ENCODE peak calls at places on chromosomes 1 and 21, in four cellular contexts. L, Q, H and O are unnamed samples.

GRCh38 chr1:186059311-186059710 is 315.7 kb downstream of the TPR start:
- DNase-seq in L (no peak), Q (no peak), H (no peak), O (no peak)

GRCh38 chr21:35909456-35910178 is 150.7 kb downstream of the SETD4 start:
- DNase-seq in L (no peak), Q (no peak), H (no peak), O (no peak)

GRCh38 chr1:26280333-26281042 is 602 bp downstream of the SH3BGRL3 start:
- DNase-seq in L (no peak), Q (no peak), H (no peak), O (peak; percentile 48)

GRCh38 chr1:212256404-212256803 is 28.8 kb upstream of the PPP2R5A start:
- DNase-seq in L (no peak), Q (no peak), H (no peak), O (peak; percentile 25)

GRCh38 chr1:221714227-221715116 is 27.4 kb downstream of the DUSP10 start:
- DNase-seq in L (no peak), Q (no peak), H (no peak), O (no peak)

GRCh38 chr1:234494049-234494448 is 15.1 kb upstream of the TARBP1 start:
- DNase-seq in L (no peak), Q (no peak), H (no peak), O (no peak)

GRCh38 chr1:28517649-28517999 is 11.8 kb downstream of the RCC1 start:
- DNase-seq in L (peak; percentile 66), Q (no peak), H (no peak), O (no peak)

GRCh38 chr1:119379117-119379516 is 10.5 kb downstream of the HAO2 start:
- DNase-seq in L (no peak), Q (no peak), H (no peak), O (no peak)

GRCh38 chr1:41936107-41936506 is 17.4 kb upstream of the HIVEP3 start:
- DNase-seq in L (no peak), Q (no peak), H (no peak), O (no peak)

GRCh38 chr21:20270365-20271055 is 727.7 kb upstream of the NCAM2 start:
- DNase-seq in L (no peak), Q (no peak), H (no peak), O (no peak)

GRCh38 chr1:60825593-60825992 is 256.8 kb upstream of the NFIA start:
- DNase-seq in L (no peak), Q (no peak), H (no peak), O (no peak)

GRCh38 chr1:156262461-156263287 is 14.8 kb upstream of the PAQR6 start:
- DNase-seq in L (no peak), Q (no peak), H (no peak), O (no peak)

GRCh38 chr1:183945432-183946308 is 91.9 kb downstream of the COLGALT2 start:
- DNase-seq in L (no peak), Q (no peak), H (no peak), O (no peak)

GRCh38 chr1:77706321-77706720 is 23.9 kb upstream of the ZZZ3 start:
- DNase-seq in L (no peak), Q (no peak), H (no peak), O (no peak)

GRCh38 chr1:89566761-89567174 is 42.1 kb downstream of the LRRC8B start:
- DNase-seq in L (no peak), Q (no peak), H (no peak), O (no peak)

GRCh38 chr1:219121634-219122033 is 52.0 kb upstream of the LYPLAL1 start:
- DNase-seq in L (no peak), Q (no peak), H (no peak), O (no peak)

GRCh38 chr21:37060296-37060695 is 12.6 kb downstream of the PIGP start:
- DNase-seq in L (no peak), Q (no peak), H (no peak), O (no peak)

GRCh38 chr21:45954921-45955320 is 26.6 kb upstream of the COL6A1 start:
- DNase-seq in L (no peak), Q (no peak), H (no peak), O (no peak)

GRCh38 chr21:31045841-31046240 is 7.6 kb upstream of the KRTAP19-8 start:
- DNase-seq in L (no peak), Q (no peak), H (no peak), O (no peak)

GRCh38 chr1:172976222-172977041 is 74.3 kb downstream of the TNFSF18 start:
- DNase-seq in L (no peak), Q (no peak), H (no peak), O (no peak)

GRCh38 chr1:89022167-89022959 is at the start of gene GBP3:
- DNase-seq in L (no peak), Q (no peak), H (peak; percentile 33), O (no peak)

GRCh38 chr1:172537827-172538391 is 5.0 kb downstream of the SUCO start:
- DNase-seq in L (no peak), Q (no peak), H (no peak), O (no peak)

GRCh38 chr1:226995064-226995965 is 55.2 kb downstream of the COQ8A start:
- DNase-seq in L (peak; percentile 42), Q (no peak), H (peak; percentile 75), O (no peak)

GRCh38 chr1:44947060-44947773 is 39.2 kb downstream of the EIF2B3 start:
- DNase-seq in L (no peak), Q (no peak), H (no peak), O (no peak)

GRCh38 chr1:41791667-41792484 is 126.8 kb downstream of the HIVEP3 start:
- DNase-seq in L (no peak), Q (no peak), H (no peak), O (no peak)

GRCh38 chr1:194076646-194077045 is 890.2 kb upstream of the B3GALT2 start:
- DNase-seq in L (no peak), Q (no peak), H (no peak), O (no peak)

GRCh38 chr1:200369131-200369530 is 40.7 kb downstream of the ZNF281 start:
- DNase-seq in L (no peak), Q (no peak), H (no peak), O (no peak)

GRCh38 chr1:199020904-199021303 is 382.1 kb downstream of the PTPRC start:
- DNase-seq in L (no peak), Q (no peak), H (no peak), O (no peak)

GRCh38 chr1:43235451-43236121 is 34.2 kb upstream of the TMEM125 start:
- DNase-seq in L (no peak), Q (no peak), H (no peak), O (no peak)

GRCh38 chr1:43239484-43239883 is 30.3 kb upstream of the TMEM125 start:
- DNase-seq in L (no peak), Q (peak; percentile 60), H (peak; percentile 84), O (peak; percentile 50)

GRCh38 chr1:43237131-43237530 is 32.7 kb upstream of the TMEM125 start:
- DNase-seq in L (no peak), Q (no peak), H (no peak), O (no peak)

GRCh38 chr1:43238991-43239469 is 30.8 kb upstream of the TMEM125 start:
- DNase-seq in L (no peak), Q (no peak), H (no peak), O (no peak)

DNA sequence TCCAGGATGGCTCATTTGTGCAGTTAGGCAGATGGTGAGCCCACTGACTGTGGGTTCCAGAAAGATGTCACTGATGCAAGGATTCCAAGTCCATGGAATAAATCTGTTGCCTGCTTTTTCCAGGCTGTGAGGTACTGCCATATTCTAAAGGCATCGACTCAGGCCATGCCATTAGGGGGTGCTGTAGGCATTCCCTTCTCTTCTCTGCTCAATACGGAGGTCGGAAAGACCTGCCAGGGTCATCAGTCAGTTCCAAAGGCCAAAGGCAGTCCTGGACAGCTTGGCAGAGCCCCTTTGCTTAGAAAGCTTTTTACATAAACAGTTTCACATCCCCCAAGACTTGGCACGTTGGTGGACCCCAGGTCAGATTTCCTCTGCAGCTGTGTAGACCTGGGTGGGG is 31.7 kb upstream of the TMEM125 start:
- DNase-seq in L (peak; percentile 79), Q (peak; percentile 52), H (no peak), O (no peak)
- TF ChIP-seq POLR2AphosphoS5 in L (no peak), Q (no peak), H (no peak), O (no peak)

GRCh38 chr21:39451332-39452206 is at the start of gene SH3BGR:
- DNase-seq in L (peak; percentile 65), Q (no peak), H (no peak), O (no peak)
- TF ChIP-seq POLR2A in L (no peak), Q (no peak), H (no peak), O (no peak)

GRCh38 chr1:7847599-7847998 is 5.3 kb downstream of the UTS2 start:
- DNase-seq in L (no peak), Q (no peak), H (no peak), O (no peak)
- TF ChIP-seq TAF1 in L (no peak), Q (no peak), H (no peak), O (no peak)

DNA sequence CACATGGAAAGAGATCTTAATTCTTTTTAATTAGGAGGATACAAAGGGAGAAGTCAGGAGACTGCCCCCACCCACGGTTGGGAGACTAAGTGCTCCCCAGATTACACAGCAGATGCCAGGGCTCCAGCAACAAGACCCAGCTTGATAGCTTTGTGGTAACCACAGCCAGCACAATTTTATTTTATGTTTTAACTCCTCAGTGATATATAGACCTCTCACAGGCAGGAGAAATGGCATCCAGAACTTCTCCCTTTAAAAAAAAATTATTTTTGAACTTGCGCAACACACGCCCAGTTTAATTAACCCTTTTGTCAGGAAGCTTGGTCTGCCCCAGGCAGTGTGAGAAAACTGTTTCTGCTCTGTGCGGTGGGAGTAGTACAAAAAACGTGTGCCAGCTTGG is 62.6 kb upstream of the ACOT11 start:
- DNase-seq in L (no peak), Q (no peak), H (no peak), O (no peak)
- TF ChIP-seq POLR2AphosphoS5 in L (no peak), Q (no peak), H (no peak), O (no peak)

DNA sequence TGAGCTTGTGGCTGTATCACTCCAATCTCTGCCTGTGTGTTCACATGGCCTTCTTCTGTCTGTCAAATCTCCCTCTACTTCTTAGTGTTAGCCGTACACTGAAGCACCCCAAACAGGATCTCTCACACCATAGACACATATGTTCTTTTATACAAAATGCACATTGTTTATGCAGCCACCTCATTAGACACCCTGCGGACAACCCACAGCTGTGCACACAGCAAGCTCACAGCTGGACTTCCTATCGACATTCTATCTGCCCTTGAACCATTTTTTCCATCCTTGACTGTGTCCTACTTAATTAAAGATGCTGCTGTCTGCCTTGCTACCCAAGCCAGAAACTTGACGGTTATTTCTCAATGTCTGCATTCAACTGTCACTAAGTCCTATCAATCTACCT is 3.2 kb upstream of the ZBTB21 start:
- DNase-seq in L (no peak), Q (no peak), H (no peak), O (no peak)
- TF ChIP-seq POLR2A in L (no peak), Q (no peak), H (no peak), O (no peak)

DNA sequence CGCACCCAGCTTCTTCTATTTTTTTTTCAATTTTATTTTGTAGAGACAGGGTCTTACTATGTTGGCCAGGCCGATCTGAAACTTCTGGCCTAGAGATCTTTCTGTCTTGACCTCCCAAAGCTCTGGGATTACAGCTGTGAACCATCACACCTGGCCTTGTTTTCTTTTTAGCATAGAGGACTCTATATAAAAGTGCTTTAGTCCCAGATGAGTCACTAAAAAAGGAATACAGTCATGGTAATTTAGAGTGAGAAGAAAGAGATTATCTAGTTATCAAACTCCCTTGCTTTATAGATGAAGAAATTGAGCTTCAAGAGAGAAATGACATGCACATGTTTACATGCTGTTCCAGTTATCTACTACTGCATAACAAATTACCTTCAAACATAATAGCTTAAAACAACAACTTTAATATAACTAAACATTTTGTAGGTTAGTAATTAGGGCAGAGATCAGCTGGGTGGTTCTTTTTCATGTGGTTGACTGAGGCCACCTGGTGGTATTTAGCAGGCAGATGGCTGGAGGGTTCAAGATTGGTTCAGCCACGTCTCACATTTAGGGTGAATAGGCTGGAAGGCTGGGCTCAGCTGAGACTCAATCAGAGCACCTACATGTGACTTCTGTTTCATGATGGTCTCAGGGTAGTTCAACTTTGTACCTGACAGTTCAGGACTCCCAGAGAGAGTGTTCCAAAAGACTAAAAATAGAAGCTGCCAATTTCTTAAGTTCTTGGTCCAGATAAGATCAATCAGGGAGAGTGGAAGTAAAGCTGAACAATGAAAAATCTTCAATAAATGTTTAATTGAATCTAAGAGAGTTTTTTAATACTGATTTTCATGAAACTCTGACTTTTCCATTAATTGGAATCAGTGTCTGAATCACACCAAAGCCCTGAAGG is 16.9 kb upstream of the MTF2 start:
- DNase-seq in L (peak; percentile 49), Q (no peak), H (no peak), O (no peak)
- TF ChIP-seq TAF1 in L (no peak), Q (no peak), H (no peak), O (no peak)